ENCODE peak calls at places on chromosomes 4 and X, in four cellular contexts. C is neural progenitor cell, U is GM23248, H is H9. K is an unnamed sample.

GRCh38 chr4:150242820-150243458 is 164.7 kb downstream of the DCLK2 start:
- DNase-seq in C (peak), U (peak), H (peak), K (peak)

GRCh38 chrX:110403436-110403835 is 44.8 kb downstream of the RTL9 start:
- DNase-seq in C (no peak), U (peak), H (no peak), K (no peak)

GRCh38 chr4:176409627-176410026 is 89.9 kb downstream of the SPCS3 start:
- DNase-seq in C (no peak), U (peak), H (no peak), K (no peak)

GRCh38 chr4:170226288-170226687 is 136.5 kb upstream of the AADAT start:
- DNase-seq in C (no peak), U (no peak), H (peak), K (peak)

GRCh38 chrX:111568356-111568755 is 56.9 kb downstream of the SERTM2 start:
- DNase-seq in C (peak), U (peak), H (peak), K (peak)

GRCh38 chrX:68989456-68989855 is 160.6 kb downstream of the EFNB1 start:
- DNase-seq in C (no peak), U (no peak), H (peak), K (no peak)

GRCh38 chrX:13419276-13419675 is 99.4 kb upstream of the ATXN3L start:
- DNase-seq in C (no peak), U (no peak), H (no peak), K (no peak)

GRCh38 chr4:40550900-40551546 is 78.6 kb downstream of the RBM47 start:
- DNase-seq in C (peak), U (peak), H (no peak), K (peak)

GRCh38 chr4:101252721-101253120 is 94.6 kb downstream of the PPP3CA start:
- DNase-seq in C (no peak), U (peak), H (no peak), K (no peak)

GRCh38 chrX:108537005-108537404 is 97.4 kb downstream of the COL4A5 start:
- DNase-seq in C (peak), U (peak), H (no peak), K (peak)

GRCh38 chrX:341541-342101 is 23.0 kb upstream of the GTPBP6 start:
- DNase-seq in C (no peak), U (no peak), H (no peak), K (no peak)

GRCh38 chrX:24241822-24242648 is 71.8 kb downstream of the SUPT20HL2 start:
- DNase-seq in C (peak), U (peak), H (no peak), K (no peak)

DNA sequence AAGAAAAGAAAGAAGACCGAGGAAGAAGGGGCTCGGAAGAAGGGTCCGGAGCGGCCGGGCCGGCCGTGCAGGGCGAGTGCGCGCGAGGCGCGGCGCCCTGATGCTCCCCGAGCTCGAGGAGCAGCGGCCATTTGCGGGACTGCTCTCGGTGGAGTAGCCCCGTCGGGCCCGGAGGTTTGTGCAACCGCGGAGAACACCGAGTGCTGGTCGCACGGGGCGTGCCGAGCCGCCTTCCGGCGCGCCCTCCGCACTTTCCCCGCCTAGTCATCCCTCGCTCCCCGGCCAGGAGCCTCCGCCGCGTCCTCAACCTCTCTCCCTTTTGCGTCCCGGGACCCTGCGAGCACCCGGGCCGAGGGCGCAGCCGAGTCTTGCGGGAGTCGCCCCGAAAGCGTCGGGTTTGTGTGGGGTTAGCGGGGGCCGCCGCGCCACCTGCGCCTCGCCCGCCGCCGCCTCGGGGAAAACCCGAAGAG is 127.4 kb downstream of the LAS1L start:
- DNase-seq in C (peak), U (peak), H (no peak), K (no peak)
- H2AFZ ChIP-seq in C (no peak), U (peak), H (no peak), K (no peak)

DNA sequence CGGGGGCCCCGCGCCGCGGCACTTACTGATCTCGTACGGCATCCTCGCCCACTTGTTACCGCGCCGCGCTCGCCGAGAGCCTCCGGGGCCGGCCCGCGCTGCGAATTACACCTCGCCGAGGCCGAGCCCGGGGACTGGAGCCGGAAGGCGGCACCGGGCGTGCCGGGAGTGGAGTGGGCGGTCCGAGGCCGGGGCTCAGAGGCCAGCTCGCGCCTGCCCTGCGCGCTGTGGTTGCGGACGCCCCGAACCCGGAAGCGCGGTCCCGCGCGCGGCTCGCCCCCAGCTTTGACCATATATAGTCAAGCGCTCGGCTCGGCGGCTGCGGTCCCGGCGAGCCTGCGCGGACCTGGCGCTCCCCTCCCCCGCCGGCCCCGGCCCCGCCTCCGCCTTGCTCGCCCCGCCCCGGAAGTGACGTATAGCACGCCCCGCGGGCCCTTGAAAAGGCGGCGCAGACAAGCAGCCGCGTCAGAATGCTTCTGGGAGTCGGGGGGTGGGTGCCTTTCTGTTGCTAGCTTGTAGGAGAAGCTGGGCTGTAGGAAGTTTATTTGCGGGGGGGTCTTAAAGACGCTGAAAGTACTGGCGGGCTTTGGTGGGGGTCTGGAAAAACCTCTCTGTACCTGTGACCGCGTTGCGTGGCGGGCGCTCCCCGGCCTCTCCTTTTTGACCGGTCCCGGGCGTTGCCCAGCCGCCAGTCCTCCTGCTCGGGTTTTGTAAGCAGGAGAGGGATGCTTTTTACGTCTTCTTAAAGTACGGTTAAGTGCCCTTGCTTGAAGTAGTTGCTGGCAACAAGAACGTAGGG is at the start of gene WDR1:
- DNase-seq in C (peak), U (peak), H (peak), K (peak)
- H2AFZ ChIP-seq in C (no peak), U (peak), H (no peak), K (peak)

DNA sequence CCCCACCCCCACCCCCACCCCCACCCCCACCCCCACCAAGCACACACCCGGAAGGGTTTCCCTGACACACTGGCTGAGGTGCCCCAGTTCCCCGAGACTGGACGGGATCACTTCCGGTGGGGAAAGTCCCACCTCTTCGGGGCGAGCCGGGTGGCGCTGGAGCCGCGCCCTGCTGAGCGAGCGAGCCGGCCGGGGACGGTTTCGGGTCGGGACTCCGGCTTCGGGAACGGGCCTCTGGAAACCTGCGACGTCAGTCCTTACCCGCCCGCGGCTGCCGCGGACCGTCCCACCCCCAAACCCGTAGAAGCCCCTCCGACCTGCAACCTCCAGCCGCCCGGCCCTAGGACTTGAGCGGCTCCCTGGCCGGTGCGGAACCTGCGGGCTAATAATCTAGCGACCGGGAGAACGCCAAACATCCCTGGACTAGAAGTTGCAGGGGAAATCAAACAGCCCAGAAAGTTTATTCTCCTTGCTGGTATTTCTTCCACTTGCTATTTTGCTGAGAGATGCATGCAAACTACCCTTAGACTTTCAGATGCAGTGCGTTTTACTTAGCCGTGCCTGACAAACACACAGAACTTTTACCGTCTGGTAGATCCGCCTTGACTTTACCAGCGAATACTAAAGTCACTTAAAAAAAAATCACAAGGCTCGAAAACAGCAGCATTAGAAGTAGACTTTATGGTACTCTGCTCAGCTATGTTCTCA is 993 bp downstream of the RAP2C start:
- DNase-seq in C (peak), U (peak), H (peak), K (peak)
- H2AFZ ChIP-seq in C (no peak), U (peak), H (no peak), K (peak)

GRCh38 chr4:157713342-157713741 is 459.5 kb downstream of the GASK1B start:
- DNase-seq in C (no peak), U (no peak), H (no peak), K (no peak)
- H2AFZ ChIP-seq in C (peak), U (no peak), H (no peak), K (no peak)

GRCh38 chr4:94826206-94826605 is 68.5 kb downstream of the BMPR1B start:
- DNase-seq in C (no peak), U (no peak), H (no peak), K (no peak)
- H2AFZ ChIP-seq in C (no peak), U (no peak), H (no peak), K (no peak)

DNA sequence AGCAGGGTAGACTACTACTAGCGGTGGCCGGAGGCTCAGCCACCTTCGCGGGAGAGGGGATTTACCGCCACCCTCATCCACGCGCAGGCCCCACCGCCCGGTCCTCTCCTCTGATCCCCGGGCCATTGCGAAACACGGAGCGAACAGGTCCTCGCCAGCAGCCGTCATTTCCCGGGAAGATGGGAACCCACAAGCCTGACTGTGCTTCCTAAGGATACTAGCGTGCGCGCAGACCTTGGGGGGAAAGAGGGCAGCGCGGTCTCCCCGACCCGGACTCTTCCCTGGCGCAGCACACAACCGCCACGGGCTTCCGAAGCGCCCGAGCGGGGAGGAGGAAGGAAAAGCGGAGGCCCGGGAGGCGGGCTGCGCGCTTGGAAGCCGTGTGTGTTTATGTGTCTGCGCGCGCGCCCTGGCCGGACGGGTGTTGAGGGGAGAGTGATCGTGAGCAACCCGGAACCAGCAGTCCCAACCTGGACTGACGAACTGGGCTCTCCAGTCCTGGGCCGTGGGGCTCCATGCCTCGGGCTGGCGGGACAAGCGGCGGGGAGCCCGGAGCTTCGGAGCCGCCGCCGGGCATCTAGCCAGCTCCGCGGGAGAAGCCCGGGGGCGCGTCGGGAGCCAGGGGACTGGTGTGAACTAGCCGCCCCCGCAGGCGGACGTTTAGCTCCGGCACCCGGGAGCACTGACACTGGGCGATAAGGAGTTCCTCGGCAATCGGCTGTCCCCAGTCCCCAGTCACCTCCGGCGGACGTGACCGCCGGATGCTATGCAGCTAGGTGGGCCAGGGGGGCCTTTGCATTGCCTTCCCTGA is 74.6 kb upstream of the BCOR start:
- DNase-seq in C (peak), U (peak), H (peak), K (peak)
- H2AFZ ChIP-seq in C (no peak), U (peak), H (no peak), K (no peak)

GRCh38 chr4:156656911-156657310 is 314.7 kb downstream of the PDGFC start:
- DNase-seq in C (no peak), U (peak), H (no peak), K (no peak)
- H2AFZ ChIP-seq in C (no peak), U (peak), H (no peak), K (no peak)

DNA sequence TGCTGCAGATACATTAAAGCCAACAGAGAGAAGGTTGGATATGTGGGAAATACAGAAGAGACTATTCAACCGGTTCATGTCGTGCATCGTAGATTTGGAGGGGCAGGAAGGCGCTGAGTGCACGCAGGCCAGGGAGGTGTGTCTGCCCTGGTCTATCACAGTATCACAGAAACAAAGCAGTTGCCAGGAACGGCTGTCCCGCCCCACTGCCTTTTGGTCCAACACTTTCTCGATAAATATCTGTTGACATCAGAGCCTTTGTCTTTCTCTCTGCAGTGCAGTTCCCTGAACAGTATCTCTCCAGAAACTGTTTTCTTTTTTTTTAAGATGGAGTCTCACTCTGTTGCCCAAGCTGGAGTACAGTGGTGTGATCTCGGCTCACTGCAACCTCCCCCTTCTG is 151.1 kb upstream of the BCOR start:
- DNase-seq in C (no peak), U (no peak), H (no peak), K (no peak)
- H2AFZ ChIP-seq in C (no peak), U (no peak), H (no peak), K (no peak)

DNA sequence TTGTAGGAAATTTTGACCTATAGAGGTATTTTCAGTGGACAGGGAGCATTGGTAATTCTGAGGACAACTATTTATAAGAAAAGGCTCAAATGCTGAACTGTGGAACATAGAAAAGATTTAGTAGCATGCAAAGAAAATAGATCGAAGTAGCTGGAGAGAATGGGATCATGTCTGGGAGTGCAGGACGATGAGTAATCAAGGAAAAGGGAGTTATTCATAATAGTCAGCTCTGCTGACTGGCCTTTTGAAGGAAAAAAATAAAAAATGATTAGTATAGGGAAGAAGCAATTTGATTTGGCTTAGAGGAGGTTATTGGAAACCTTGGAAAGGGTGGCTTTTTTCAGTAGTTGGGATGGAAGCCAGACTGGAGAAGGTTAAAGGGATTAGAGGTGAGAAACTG is 22.9 kb upstream of the ANK2 start:
- DNase-seq in C (no peak), U (peak), H (no peak), K (no peak)
- H2AFZ ChIP-seq in C (no peak), U (peak), H (no peak), K (no peak)